ENCODE peak calls at places on chromosomes 6 and 20, in nine cellular contexts. L is choroid plexus epithelial cell, U is tibial artery, Y is HFFc6, V is cardiac fibroblast, G is mesothelial cell of epicardium, C is AG04450, R is BJ, X is RWPE1. Q is an unnamed sample.

GRCh38 chr6:50452001-50452400 is 261.3 kb upstream of the TFAP2D start:
- DNase-seq in U (no peak), C (no peak), V (no peak), R (no peak), L (no peak), G (no peak), X (no peak), Y (no peak), Q (no peak)

GRCh38 chr6:160249687-160250086 is 8.9 kb downstream of the SLC22A2 start:
- DNase-seq in Y (no peak), X (no peak), G (no peak), U (no peak), R (no peak), V (no peak), L (no peak), C (no peak), Q (no peak)

GRCh38 chr20:24450646-24451376 is 18.6 kb upstream of the SYNDIG1 start:
- DNase-seq in V (no peak), L (no peak), X (no peak), U (no peak), C (no peak), G (no peak), R (no peak), Y (no peak), Q (no peak)

GRCh38 chr6:18823782-18824386 is 436.7 kb downstream of the RNF144B start:
- DNase-seq in G (no peak), V (peak), Y (peak), U (no peak), X (no peak), C (no peak), L (peak), R (no peak), Q (no peak)

GRCh38 chr20:13226367-13226766 is 5.3 kb downstream of the ISM1 start:
- DNase-seq in V (no peak), L (no peak), Y (no peak), C (no peak), X (no peak), R (no peak), G (no peak), U (no peak), Q (no peak)

GRCh38 chr20:37519508-37520416 is 1.3 kb upstream of the NNAT start:
- DNase-seq in V (no peak), Y (no peak), U (no peak), R (no peak), G (no peak), C (no peak), X (no peak), L (peak), Q (no peak)

GRCh38 chr20:22795897-22796296 is 211.5 kb upstream of the FOXA2 start:
- DNase-seq in Y (peak), G (no peak), R (peak), U (peak), L (peak), C (peak), X (peak), V (peak), Q (no peak)

GRCh38 chr6:55818482-55818881 is 56.9 kb downstream of the BMP5 start:
- DNase-seq in L (peak), Y (no peak), V (peak), C (no peak), G (no peak), X (no peak), U (no peak), R (no peak), Q (no peak)

GRCh38 chr20:58449703-58450138 is 60.7 kb downstream of the VAPB start:
- DNase-seq in X (no peak), V (no peak), L (no peak), G (no peak), C (no peak), Y (no peak), U (no peak), R (no peak), Q (no peak)

GRCh38 chr6:43020847-43021246 is 576 bp upstream of the RRP36 start:
- DNase-seq in U (no peak), L (peak), G (no peak), Y (no peak), R (no peak), V (peak), X (peak), C (no peak), Q (no peak)

GRCh38 chr6:31720196-31720770 is 1.3 kb downstream of the LY6G6C start:
- DNase-seq in G (no peak), R (no peak), X (peak), L (no peak), C (no peak), Y (no peak), U (no peak), V (no peak), Q (no peak)

GRCh38 chr6:10999994-11000393 is 44.1 kb downstream of the ELOVL2 start:
- DNase-seq in U (no peak), Y (no peak), C (peak), V (peak), R (no peak), G (no peak), L (peak), X (no peak), Q (no peak)

GRCh38 chr6:137341721-137342195 is 122.6 kb upstream of the IFNGR1 start:
- DNase-seq in C (no peak), L (peak), V (peak), X (peak), G (no peak), Y (no peak), U (no peak), R (no peak), Q (no peak)

GRCh38 chr6:41826343-41827043 is 39.0 kb downstream of the TOMM6 start:
- DNase-seq in Y (no peak), U (no peak), V (no peak), X (no peak), R (no peak), L (peak), C (no peak), G (no peak), Q (no peak)

GRCh38 chr6:13431861-13432465 is 55.4 kb downstream of the GFOD1 start:
- DNase-seq in R (no peak), Y (peak), X (no peak), C (no peak), G (no peak), L (peak), V (peak), U (peak), Q (no peak)

GRCh38 chr6:167827588-167828324 is 1.0 kb downstream of the AFDN start:
- DNase-seq in L (peak), X (peak), Y (peak), G (peak), V (peak), R (no peak), C (no peak), U (peak), Q (no peak)

GRCh38 chr6:88141641-88142298 is 24.4 kb downstream of the CNR1 start:
- DNase-seq in L (no peak), C (no peak), V (no peak), X (no peak), U (no peak), Y (no peak), G (no peak), R (no peak), Q (no peak)

GRCh38 chr6:150514806-150515362 is 84.8 kb upstream of the PLEKHG1 start:
- DNase-seq in Y (no peak), C (no peak), L (no peak), G (no peak), U (no peak), X (no peak), V (no peak), R (no peak), Q (no peak)

GRCh38 chr6:16130932-16131387 is 2.1 kb downstream of the MYLIP start:
- DNase-seq in R (no peak), C (peak), L (peak), V (peak), Y (peak), G (no peak), U (no peak), X (peak), Q (no peak)

GRCh38 chr6:165848099-165848461 is 185.0 kb upstream of the PDE10A start:
- DNase-seq in R (no peak), C (no peak), X (no peak), Y (no peak), U (no peak), G (no peak), V (no peak), L (no peak), Q (no peak)
- TF ChIP-seq CTCF in R (no peak), C (no peak), X (no peak), Y (peak), U (no peak), G (peak), V (peak), L (peak), Q (no peak)

DNA sequence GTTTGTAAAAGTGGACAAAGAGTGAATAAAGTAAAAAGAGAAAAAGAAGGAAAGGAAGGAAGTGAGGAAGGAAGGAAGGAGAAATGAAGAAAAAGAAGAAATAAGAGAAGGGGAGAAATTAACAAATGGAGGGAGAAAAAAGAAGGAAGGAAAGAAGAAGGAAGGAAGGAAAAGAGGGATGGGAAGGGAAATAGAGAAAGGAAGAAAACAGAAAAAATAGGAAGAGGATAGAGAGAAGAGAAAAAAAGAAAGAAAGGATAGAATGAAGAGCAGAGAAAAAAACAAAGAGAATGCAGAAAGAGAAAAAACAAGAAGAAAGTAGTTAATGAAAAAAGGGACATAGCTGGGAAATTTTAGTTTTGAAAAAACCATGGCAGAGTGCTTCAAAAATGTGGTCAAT is 361.8 kb downstream of the EPHA7 start:
- DNase-seq in G (no peak), V (no peak), X (no peak), U (no peak), L (no peak), Y (no peak), R (no peak), C (no peak), Q (no peak)
- TF ChIP-seq CTCF in G (no peak), V (no peak), X (no peak), U (no peak), L (no peak), Y (no peak), R (no peak), C (no peak), Q (no peak)

GRCh38 chr6:1057490-1058135 is 254.3 kb upstream of the FOXQ1 start:
- DNase-seq in G (no peak), L (no peak), C (no peak), X (no peak), V (no peak), R (no peak), Y (no peak), U (no peak), Q (no peak)

GRCh38 chr6:1053587-1053986 is 258.3 kb upstream of the FOXQ1 start:
- DNase-seq in V (no peak), C (no peak), L (no peak), U (no peak), R (no peak), G (peak), Y (no peak), X (no peak), Q (no peak)

GRCh38 chr6:1054653-1055014 is 257.3 kb upstream of the FOXQ1 start:
- DNase-seq in U (no peak), X (no peak), C (no peak), V (no peak), Y (no peak), L (no peak), R (no peak), G (peak), Q (no peak)

GRCh38 chr6:1052262-1052661 is 259.6 kb upstream of the FOXQ1 start:
- DNase-seq in R (no peak), U (no peak), X (no peak), L (no peak), C (no peak), G (peak), V (no peak), Y (no peak), Q (no peak)

DNA sequence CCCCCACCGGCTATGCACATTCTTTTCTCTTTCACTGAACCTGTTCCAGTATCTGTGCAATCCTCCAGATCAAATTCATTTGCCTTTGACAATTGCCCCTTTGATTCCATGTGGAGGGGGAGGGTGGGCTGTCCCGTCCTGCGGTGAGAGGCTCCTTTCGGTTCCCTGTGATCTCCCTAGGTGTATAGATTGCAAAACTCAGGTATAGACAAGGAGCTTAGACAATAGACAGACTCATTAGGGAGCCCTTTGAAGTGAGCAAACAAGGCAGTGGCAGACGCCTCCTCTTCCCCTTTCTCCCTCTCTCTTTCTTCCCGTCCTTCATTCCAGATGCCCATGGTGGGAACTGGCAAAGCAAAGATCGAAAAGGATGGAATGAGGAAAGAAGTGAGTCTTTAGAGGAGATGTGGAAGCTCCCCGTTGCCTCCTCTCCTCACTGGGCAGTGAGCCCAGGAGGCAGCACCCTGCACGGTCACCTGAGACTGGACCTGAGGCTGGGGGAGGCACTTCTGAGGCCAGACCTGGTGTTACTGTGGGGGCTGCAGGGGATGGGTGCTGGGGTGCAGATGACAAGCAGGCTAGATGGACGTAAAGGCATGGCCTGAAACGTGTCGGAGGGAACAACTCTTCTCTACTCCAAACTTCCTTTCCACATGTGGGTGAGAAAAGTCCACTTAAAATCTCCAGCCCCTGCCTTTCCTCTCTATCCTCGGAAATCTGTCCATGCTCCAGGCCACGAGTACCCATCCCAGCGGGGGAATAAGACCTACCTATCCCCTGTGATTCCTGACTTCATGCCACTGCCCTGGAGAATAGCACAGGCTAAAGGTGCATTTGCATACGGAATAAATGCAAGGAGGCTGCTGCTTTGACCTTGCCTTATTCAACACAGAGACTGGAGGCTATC is 256.6 kb upstream of the FOXQ1 start:
- DNase-seq in U (no peak), R (no peak), X (no peak), G (peak), V (no peak), L (no peak), C (no peak), Y (no peak), Q (no peak)
- TF ChIP-seq CTCF in U (no peak), R (no peak), X (no peak), G (no peak), V (no peak), L (no peak), C (no peak), Y (no peak), Q (no peak)

DNA sequence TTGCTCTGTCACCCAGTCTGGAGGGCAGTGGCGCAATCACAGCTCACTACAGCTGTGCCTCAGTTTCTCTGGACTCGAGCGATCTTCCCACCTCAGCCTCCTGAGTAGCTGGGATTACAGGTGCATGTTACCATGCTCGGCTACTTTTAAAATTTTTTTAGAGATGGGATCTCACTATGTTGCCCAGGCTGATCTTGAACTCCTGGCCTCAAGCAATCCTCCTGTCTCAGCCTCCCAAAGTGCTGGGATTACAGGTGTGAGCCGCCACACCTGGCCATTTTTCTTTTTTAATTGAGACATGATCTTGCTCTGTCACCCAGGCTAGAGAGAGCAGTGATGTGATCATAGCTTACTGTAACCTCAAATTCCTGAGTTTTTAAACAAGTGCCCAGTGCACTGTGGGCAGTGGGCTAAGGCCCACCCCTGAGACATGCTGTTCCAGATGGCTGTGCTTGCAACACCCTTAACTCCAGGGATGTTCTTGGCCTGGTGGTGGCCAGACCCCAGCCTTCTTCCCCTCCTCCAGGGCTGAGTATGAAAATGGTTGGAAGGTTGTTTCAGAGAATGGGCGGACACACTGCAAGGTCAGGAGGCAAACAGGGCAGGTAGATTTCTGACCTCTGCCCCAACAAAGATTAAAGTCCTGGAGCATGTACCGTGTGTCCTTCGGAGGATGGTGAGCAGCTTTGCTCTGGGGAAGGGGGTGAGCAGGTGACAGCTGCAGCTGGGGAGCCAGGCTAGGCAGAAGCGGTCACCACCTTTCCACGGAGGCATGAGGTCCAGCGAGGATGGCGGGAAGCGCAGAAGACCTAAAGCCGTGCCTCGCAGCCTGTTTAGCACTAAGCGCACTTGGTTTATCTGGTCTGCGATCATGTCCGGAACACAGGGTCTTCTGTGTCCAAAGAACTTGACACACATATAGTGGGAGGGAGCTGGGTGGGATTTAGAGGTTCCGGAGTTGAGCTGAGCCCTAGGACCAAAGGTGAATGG is 1.4 kb upstream of the FAM83C start:
- DNase-seq in Y (no peak), V (no peak), R (no peak), X (no peak), L (no peak), C (no peak), G (no peak), U (no peak), Q (no peak)
- TF ChIP-seq CTCF in Y (no peak), V (no peak), R (no peak), X (no peak), L (no peak), C (no peak), G (no peak), U (no peak), Q (no peak)

GRCh38 chr6:170259301-170259700 is 31.6 kb downstream of the DLL1 start:
- DNase-seq in L (no peak), U (no peak), V (no peak), Y (no peak), G (no peak), C (no peak), X (no peak), R (no peak), Q (no peak)

GRCh38 chr6:170261643-170262480 is 29.0 kb downstream of the DLL1 start:
- DNase-seq in C (no peak), U (no peak), X (no peak), G (no peak), L (no peak), Y (no peak), V (no peak), R (no peak), Q (no peak)

GRCh38 chr6:170262481-170263088 is 28.3 kb downstream of the DLL1 start:
- DNase-seq in U (no peak), V (no peak), R (no peak), X (no peak), G (no peak), C (no peak), L (no peak), Y (no peak), Q (no peak)

GRCh38 chr6:170258395-170258794 is 32.5 kb downstream of the DLL1 start:
- DNase-seq in Y (no peak), V (no peak), C (no peak), U (no peak), R (no peak), L (no peak), X (no peak), G (no peak), Q (no peak)

DNA sequence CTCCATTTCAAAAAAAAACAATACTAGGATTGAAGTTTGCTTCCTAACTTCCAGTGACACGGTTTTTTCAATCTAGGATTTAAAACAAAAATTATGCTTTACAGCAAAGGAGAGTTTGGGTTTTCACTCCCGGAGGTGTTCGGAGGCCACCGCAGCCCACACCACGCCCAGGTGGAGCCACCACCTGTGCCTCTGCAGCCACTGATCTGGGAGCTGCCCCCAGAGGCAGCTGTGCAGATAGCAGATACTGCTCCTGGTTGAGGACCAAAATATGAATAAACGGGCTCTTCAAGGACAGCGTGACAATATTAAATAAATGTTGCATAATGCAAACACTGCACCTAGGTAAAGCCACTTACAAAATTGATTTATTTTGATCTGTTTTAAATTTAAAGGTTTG is 30.2 kb downstream of the DLL1 start:
- DNase-seq in L (no peak), R (no peak), G (no peak), C (no peak), X (no peak), U (no peak), V (no peak), Y (no peak), Q (no peak)
- TF ChIP-seq CTCF in L (peak), R (no peak), G (no peak), C (no peak), X (no peak), U (no peak), V (no peak), Y (no peak), Q (no peak)

GRCh38 chr6:20404641-20405032 is 3.0 kb downstream of the E2F3 start:
- DNase-seq in X (peak), L (peak), V (peak), C (no peak), U (no peak), Y (peak), G (peak), R (no peak), Q (no peak)

GRCh38 chr6:20401403-20402180 is at the start of gene E2F3:
- DNase-seq in V (peak), L (peak), C (peak), U (peak), R (peak), X (peak), G (peak), Y (peak), Q (peak)

GRCh38 chr6:20402181-20403079 is 751 bp downstream of the E2F3 start:
- DNase-seq in L (peak), R (no peak), U (peak), G (peak), Y (no peak), V (no peak), X (peak), C (no peak), Q (no peak)

GRCh38 chr6:20403080-20403765 is 1.5 kb downstream of the E2F3 start:
- DNase-seq in V (peak), C (no peak), R (peak), U (peak), Y (peak), G (peak), L (peak), X (peak), Q (peak)

GRCh38 chr6:20403766-20404640 is 2.3 kb downstream of the E2F3 start:
- DNase-seq in U (peak), Y (peak), L (peak), V (peak), X (peak), C (no peak), R (no peak), G (peak), Q (no peak)
- TF ChIP-seq CTCF in U (no peak), Y (no peak), L (no peak), V (no peak), X (no peak), C (no peak), R (no peak), G (no peak), Q (no peak)

Q was measured in omental fat pad.